ENCODE peak calls at places on chromosome 1, in four cellular contexts. One of them, this sample, is unnamed.

GRCh38 chr1:53413175-53414001 is 45.8 kb upstream of the DMRTB1 start:
- DNase-seq in HT1080: peak
- DNase-seq in memory B cell: no peak
- DNase-seq in T-helper 17 cell: peak
- DNase-seq in this sample: no peak

GRCh38 chr1:169271094-169271493 is 96.5 kb downstream of the NME7 start:
- DNase-seq in memory B cell: no peak
- DNase-seq in HT1080: no peak
- DNase-seq in T-helper 17 cell: no peak
- DNase-seq in this sample: peak

GRCh38 chr1:114145504-114146160 is 8.0 kb downstream of the SYT6 start:
- DNase-seq in T-helper 17 cell: no peak
- DNase-seq in memory B cell: no peak
- DNase-seq in HT1080: no peak
- DNase-seq in this sample: no peak

GRCh38 chr1:247468746-247469145 is 10.8 kb upstream of the OR2B11 start:
- DNase-seq in memory B cell: no peak
- DNase-seq in T-helper 17 cell: no peak
- DNase-seq in HT1080: no peak
- DNase-seq in this sample: no peak

GRCh38 chr1:248618878-248619277 is 16.0 kb downstream of the OR2T11 start:
- DNase-seq in HT1080: peak
- DNase-seq in T-helper 17 cell: no peak
- DNase-seq in memory B cell: peak
- DNase-seq in this sample: no peak

GRCh38 chr1:174224641-174225040 is 65.3 kb downstream of the RABGAP1L start:
- DNase-seq in T-helper 17 cell: no peak
- DNase-seq in HT1080: no peak
- DNase-seq in memory B cell: no peak
- DNase-seq in this sample: no peak

GRCh38 chr1:3066826-3067225 is 2.2 kb upstream of the PRDM16 start:
- DNase-seq in memory B cell: no peak
- DNase-seq in T-helper 17 cell: no peak
- DNase-seq in HT1080: no peak
- DNase-seq in this sample: no peak

GRCh38 chr1:240611619-240612490 is at the start of gene GREM2:
- DNase-seq in memory B cell: no peak
- DNase-seq in T-helper 17 cell: peak
- DNase-seq in HT1080: peak
- DNase-seq in this sample: peak

GRCh38 chr1:169588785-169589485 is 2.7 kb upstream of the F5 start:
- DNase-seq in HT1080: no peak
- DNase-seq in T-helper 17 cell: no peak
- DNase-seq in memory B cell: no peak
- DNase-seq in this sample: no peak

GRCh38 chr1:233714631-233715217 is 100.8 kb downstream of the KCNK1 start:
- DNase-seq in T-helper 17 cell: no peak
- DNase-seq in HT1080: no peak
- DNase-seq in memory B cell: no peak
- DNase-seq in this sample: no peak

GRCh38 chr1:155173478-155174333 is at the start of gene TRIM46:
- DNase-seq in memory B cell: no peak
- DNase-seq in HT1080: peak
- DNase-seq in T-helper 17 cell: peak
- DNase-seq in this sample: peak

GRCh38 chr1:6574818-6575217 is 5.0 kb upstream of the ZBTB48 start:
- DNase-seq in HT1080: no peak
- DNase-seq in memory B cell: no peak
- DNase-seq in T-helper 17 cell: no peak
- DNase-seq in this sample: no peak

GRCh38 chr1:227372662-227373061 is 54.4 kb upstream of the CDC42BPA start:
- DNase-seq in HT1080: peak
- DNase-seq in T-helper 17 cell: no peak
- DNase-seq in memory B cell: no peak
- DNase-seq in this sample: no peak

GRCh38 chr1:209805875-209806760 is at the start of gene IRF6:
- DNase-seq in HT1080: no peak
- DNase-seq in T-helper 17 cell: peak
- DNase-seq in memory B cell: peak
- DNase-seq in this sample: peak

This sample was measured in GM12891.